ENCODE peak calls at places on chromosome X, in four cellular contexts. R is cardiac muscle cell, F is AG04450, U is dorsolateral prefrontal cortex. O is an unnamed sample.

GRCh38 chrX:1453390-1453783 is 678 bp upstream of the ASMTL start:
- DNase-seq in F (peak), R (no peak), U (no peak), O (no peak)

GRCh38 chrX:68498044-68498507 is 775 bp upstream of the YIPF6 start:
- DNase-seq in F (no peak), R (no peak), U (no peak), O (no peak)

GRCh38 chrX:119885554-119886428 is 9.9 kb upstream of the AKAP14 start:
- DNase-seq in U (no peak), F (no peak), R (no peak), O (no peak)

GRCh38 chrX:17413228-17413627 is 38.2 kb downstream of the NHS start:
- DNase-seq in U (no peak), F (peak), R (no peak), O (no peak)

GRCh38 chrX:137427061-137427778 is 138.7 kb upstream of the ZIC3 start:
- DNase-seq in F (no peak), U (no peak), R (peak), O (no peak)

GRCh38 chrX:65706041-65706828 is 38.8 kb downstream of the MSN start:
- DNase-seq in F (no peak), R (peak), U (no peak), O (peak)

GRCh38 chrX:32530802-32531403 is 680.4 kb downstream of the DMD start:
- DNase-seq in U (no peak), R (peak), F (peak), O (no peak)

GRCh38 chrX:9906919-9907318 is 60.2 kb upstream of the CLDN34 start:
- DNase-seq in F (no peak), U (no peak), R (no peak), O (no peak)

GRCh38 chrX:149003863-149004660 is 501.0 kb downstream of the IDS start:
- DNase-seq in U (no peak), R (peak), F (no peak), O (no peak)

GRCh38 chrX:150227321-150227860 is 135.7 kb upstream of the MAMLD1 start:
- DNase-seq in U (no peak), F (no peak), R (no peak), O (no peak)
- TF ChIP-seq CTCF in U (no peak), F (no peak), R (no peak), O (no peak)

GRCh38 chrX:13966071-13966850 is 63.4 kb downstream of the GEMIN8 start:
- DNase-seq in F (no peak), R (no peak), U (no peak), O (no peak)
- H3K27ac ChIP-seq in F (no peak), R (no peak), U (peak), O (no peak)

GRCh38 chrX:140712413-140713173 is 3.0 kb downstream of the LINC00632 start:
- DNase-seq in R (peak), F (no peak), U (peak), O (peak)
- H3K4me3 ChIP-seq in R (no peak), F (peak), U (peak), O (peak)

GRCh38 chrX:12115377-12115776 is 22.9 kb upstream of the FRMPD4 start:
- DNase-seq in U (no peak), F (no peak), R (no peak), O (no peak)
- TF ChIP-seq CTCF in U (no peak), F (no peak), R (no peak), O (no peak)

DNA sequence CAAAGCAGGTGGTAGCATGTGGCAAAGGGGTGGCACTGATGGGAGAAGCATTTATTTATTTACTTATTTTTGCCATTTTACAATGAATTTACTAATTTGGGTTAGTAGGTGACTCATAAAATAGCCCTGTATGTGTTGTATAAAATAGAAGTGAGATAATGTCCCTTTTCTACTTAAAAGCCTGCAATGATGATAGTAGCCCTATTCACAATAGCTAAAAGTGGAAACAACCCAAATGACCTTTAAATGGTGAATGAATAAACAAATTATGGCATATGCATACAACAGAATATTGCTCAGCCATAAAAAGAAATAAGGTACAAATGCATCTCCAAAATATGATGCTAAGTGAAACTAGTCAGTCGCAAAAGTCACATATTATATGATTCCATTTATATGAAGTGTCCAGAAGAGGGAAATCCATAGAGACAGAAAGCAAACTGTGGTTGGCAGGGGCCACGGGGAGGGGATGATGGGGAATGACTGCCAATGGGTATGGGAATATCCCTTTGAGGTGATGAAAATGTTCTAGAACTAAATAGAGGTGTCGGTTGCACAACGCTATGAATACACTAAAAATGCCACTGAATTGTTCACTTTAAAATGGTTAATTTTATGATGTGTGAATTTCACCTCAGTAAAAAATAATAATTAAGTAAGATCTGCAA is 35.8 kb upstream of the FAM9C start:
- DNase-seq in U (no peak), R (no peak), F (no peak), O (no peak)
- H3K27ac ChIP-seq in U (no peak), R (no peak), F (no peak), O (no peak)

GRCh38 chrX:56803849-56804681 is 75.0 kb downstream of the NBDY start:
- DNase-seq in F (no peak), U (no peak), R (no peak), O (peak)
- H3K4me3 ChIP-seq in F (no peak), U (peak), R (no peak), O (peak)

GRCh38 chrX:117978402-117978801 is 138.2 kb downstream of the KLHL13 start:
- DNase-seq in U (no peak), F (no peak), R (no peak), O (no peak)
- TF ChIP-seq CTCF in U (no peak), F (no peak), R (no peak), O (no peak)

DNA sequence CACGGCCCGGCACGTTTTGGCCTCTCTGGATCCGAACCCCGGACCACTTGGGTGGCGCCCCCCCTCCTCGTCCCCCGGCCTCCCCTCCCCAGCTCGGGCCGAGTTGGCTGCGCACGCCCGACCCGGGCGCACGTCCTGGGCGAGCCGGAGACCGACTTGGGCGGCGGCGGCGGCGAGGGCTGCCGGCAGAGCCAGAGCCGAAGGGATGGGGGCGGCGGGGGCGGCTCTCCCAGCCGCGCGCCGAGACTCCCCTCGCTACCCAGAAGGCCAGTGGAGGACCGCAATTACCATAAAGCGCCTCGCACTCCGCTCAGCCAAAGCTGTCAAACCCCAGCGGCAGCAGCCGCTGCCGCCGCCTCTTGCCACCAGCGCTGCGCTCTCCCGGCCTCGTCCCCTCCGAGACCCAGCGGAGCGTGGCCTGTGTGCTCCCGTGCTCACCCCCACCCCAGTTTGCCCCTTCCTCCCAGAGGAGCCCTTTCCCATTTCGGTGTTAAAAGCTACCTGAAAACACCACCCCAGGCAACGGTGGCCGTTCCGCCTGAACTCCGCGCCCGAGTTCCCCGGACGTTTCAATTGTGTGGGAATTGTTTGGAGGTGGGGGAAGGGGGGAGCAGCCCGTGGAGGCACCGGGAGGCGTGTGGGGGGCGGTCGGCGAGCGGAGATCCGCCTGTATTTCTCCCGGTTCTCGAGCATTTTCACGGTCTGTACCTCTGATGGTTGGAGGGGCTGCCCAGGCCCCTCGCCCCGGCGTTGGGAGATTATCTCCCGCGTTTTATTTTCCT is 697 bp upstream of the BCOR start:
- DNase-seq in U (no peak), F (no peak), R (peak), O (no peak)
- H3K27ac ChIP-seq in U (peak), F (no peak), R (peak), O (peak)

DNA sequence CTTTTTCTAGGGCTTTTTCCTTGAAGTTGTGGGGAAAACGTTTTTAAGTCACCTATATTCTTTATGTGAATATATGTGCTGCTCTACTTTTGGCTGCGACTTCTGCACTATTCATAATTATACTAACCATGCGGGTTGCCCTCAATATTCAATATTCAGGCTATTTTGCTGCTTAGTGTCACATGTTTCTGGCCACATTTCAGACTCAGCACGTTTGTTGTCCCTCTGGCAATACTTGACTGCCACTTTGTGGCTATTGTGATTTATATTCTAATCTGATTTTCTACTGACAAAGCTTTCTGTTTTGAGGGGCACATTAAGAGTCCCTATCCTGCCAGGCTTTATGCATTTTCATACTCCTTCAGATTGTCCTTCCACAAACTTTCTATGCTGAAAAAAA is 63.9 kb upstream of the CT45A1 start:
- DNase-seq in R (no peak), U (no peak), F (no peak), O (no peak)
- H3K4me3 ChIP-seq in R (no peak), U (no peak), F (no peak), O (no peak)